ENCODE peak calls at places on chromosomes 3 and 15, in ten cellular contexts. L is MCF 10A, Y is fibroblast of lung, E is lung, Q is GM13977, B is stomach, G is GM20000, J is ascending aorta, D is HFF-Myc, H is adrenal gland. R is an unnamed sample.

GRCh38 chr3:167929937-167930336 is 165.8 kb downstream of the GOLIM4 start:
- DNase-seq in G (no peak), Q (no peak), L (no peak), E (no peak), B (no peak), H (no peak), D (no peak), Y (no peak), J (no peak), R (no peak)

GRCh38 chr3:157647820-157648219 is 144.6 kb upstream of the VEPH1 start:
- DNase-seq in J (no peak), H (no peak), E (no peak), G (no peak), Q (no peak), D (no peak), L (no peak), B (no peak), Y (no peak), R (no peak)

GRCh38 chr15:80780416-80781221 is 1.4 kb downstream of the CEMIP start:
- DNase-seq in Q (peak; percentile 40), D (no peak), Y (peak; percentile 53), G (no peak), J (no peak), E (peak; percentile 48), H (peak; percentile 30), B (peak; percentile 48), L (peak; percentile 8), R (peak; percentile 87)

GRCh38 chr3:138331143-138331894 is 1.7 kb upstream of the NME9 start:
- DNase-seq in E (no peak), L (no peak), B (no peak), J (no peak), Q (no peak), G (no peak), D (no peak), Y (peak; percentile 27), H (no peak), R (no peak)

GRCh38 chr3:130516645-130517512 is at the start of gene COL6A6:
- DNase-seq in Q (no peak), H (no peak), Y (peak; percentile 4), G (no peak), J (no peak), E (no peak), D (no peak), B (no peak), L (no peak), R (peak; percentile 21)

GRCh38 chr3:25426408-25426807 is 1.7 kb upstream of the RARB start:
- DNase-seq in D (no peak), G (no peak), E (peak; percentile 74), L (no peak), Y (no peak), J (no peak), H (no peak), Q (no peak), B (no peak), R (no peak)

GRCh38 chr3:106348142-106348690 is 479.4 kb upstream of the CBLB start:
- DNase-seq in Y (no peak), G (no peak), D (no peak), E (no peak), L (no peak), J (no peak), H (no peak), B (no peak), Q (no peak), R (no peak)

GRCh38 chr3:28467414-28467813 is 118.8 kb upstream of the AZI2 start:
- DNase-seq in E (no peak), B (no peak), H (no peak), L (peak; percentile 14), G (no peak), J (no peak), D (no peak), Q (no peak), Y (no peak), R (no peak)

GRCh38 chr3:50552058-50552435 is 15.5 kb downstream of the C3orf18 start:
- DNase-seq in J (no peak), Y (no peak), B (no peak), E (no peak), H (no peak), L (no peak), G (no peak), Q (no peak), D (no peak), R (no peak)

GRCh38 chr3:50550079-50550736 is 17.3 kb downstream of the C3orf18 start:
- DNase-seq in B (peak; percentile 72), E (peak; percentile 62), Y (peak; percentile 33), L (peak; percentile 61), D (no peak), Q (peak; percentile 79), G (peak; percentile 67), H (peak; percentile 49), J (no peak), R (peak; percentile 79)

GRCh38 chr3:50552598-50552997 is 14.9 kb downstream of the C3orf18 start:
- DNase-seq in D (no peak), Y (no peak), Q (no peak), L (no peak), G (no peak), H (no peak), E (no peak), J (no peak), B (no peak), R (no peak)

GRCh38 chr3:50549226-50549625 is 18.3 kb downstream of the C3orf18 start:
- DNase-seq in D (no peak), L (no peak), E (no peak), H (no peak), J (no peak), G (no peak), B (no peak), Y (no peak), Q (no peak), R (no peak)

DNA sequence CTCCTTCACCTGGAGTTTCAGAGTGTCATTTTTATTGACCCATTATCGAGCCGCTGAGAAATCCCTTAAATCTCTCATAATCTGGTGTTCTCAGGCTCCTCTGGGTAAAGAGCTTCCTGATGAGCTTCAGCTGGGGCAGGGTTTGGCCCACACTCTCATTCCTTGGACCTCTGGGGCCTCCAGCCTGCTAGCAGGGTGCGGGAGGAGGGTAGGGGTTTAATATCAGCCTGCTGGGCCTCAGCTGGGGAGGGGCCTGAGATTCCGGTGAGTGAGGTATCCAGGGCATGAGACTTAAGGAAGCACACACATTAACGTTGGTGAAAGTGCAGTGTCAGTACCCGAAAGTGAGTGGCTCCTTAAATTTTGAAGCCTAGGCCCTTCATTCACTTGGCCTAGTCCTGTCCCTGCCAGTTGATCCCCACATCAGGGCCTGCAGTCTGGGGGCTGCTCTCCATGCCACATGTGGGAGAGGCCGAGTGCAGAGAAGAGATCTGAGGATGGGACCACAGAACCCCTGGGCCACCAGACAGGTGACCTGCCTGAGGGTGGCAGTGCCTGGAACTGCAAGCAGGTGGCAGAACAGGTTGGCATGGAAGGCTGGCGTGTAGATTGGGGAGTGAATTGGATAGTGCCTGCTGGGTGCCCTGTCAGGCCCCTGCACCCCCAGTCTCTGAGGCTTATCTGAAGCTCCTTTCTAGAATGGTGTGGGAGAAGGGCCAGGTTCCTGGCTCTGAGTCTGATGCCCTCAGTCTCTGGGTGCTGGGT is 16.1 kb downstream of the C3orf18 start:
- DNase-seq in B (peak; percentile 39), L (no peak), H (no peak), D (no peak), G (no peak), Y (no peak), J (no peak), Q (no peak), E (no peak), R (no peak)
- TF ChIP-seq CTCF in B (peak; percentile 28), L (no peak), H (no peak), D (no peak), G (no peak), Y (no peak), J (no peak), Q (no peak), E (no peak), R (no peak)

GRCh38 chr15:90287096-90287495 is 21.6 kb downstream of the NGRN start:
- DNase-seq in H (no peak), Y (no peak), E (no peak), B (no peak), J (no peak), Q (no peak), L (no peak), D (no peak), G (no peak), R (peak; percentile 61)

GRCh38 chr15:90291679-90292356 is 26.3 kb downstream of the NGRN start:
- DNase-seq in Y (no peak), G (no peak), L (peak; percentile 69), J (no peak), Q (peak; percentile 38), D (no peak), B (peak; percentile 58), E (peak; percentile 41), H (no peak), R (no peak)

DNA sequence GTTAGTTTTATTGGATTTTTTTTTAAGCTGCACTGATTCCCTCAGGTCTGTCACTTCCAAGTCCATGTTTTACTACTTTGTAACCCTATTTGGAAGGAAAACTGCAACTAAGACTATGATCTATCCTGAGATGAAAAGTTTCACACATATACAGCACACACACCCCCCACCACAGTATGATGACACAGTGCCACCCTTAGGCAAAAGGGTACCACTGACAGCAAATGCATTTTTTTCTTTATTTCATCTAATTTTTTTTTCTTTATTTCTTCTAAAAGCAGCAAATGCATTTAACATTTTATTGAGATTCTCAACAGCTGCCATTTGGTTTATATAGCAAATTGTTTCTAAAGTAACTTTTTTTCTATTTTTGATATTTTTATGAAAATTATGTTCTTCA is 21.2 kb downstream of the NGRN start:
- DNase-seq in Q (peak; percentile 41), L (peak; percentile 65), G (peak; percentile 40), B (no peak), Y (peak; percentile 52), J (no peak), D (no peak), H (no peak), E (no peak), R (no peak)
- TF ChIP-seq CTCF in Q (peak; percentile 69), L (peak; percentile 20), G (peak; percentile 10), B (no peak), Y (peak; percentile 39), J (no peak), D (peak; percentile 38), H (peak; percentile 47), E (peak; percentile 31), R (peak; percentile 31)

GRCh38 chr3:61924065-61924740 is 362.8 kb downstream of the PTPRG start:
- DNase-seq in E (no peak), H (peak; percentile 71), L (no peak), Q (no peak), G (no peak), B (no peak), J (no peak), D (no peak), Y (no peak), R (peak; percentile 19)

GRCh38 chr3:61915296-61915695 is 353.9 kb downstream of the PTPRG start:
- DNase-seq in H (no peak), G (no peak), L (no peak), Y (no peak), D (no peak), B (no peak), J (no peak), E (no peak), Q (no peak), R (no peak)

GRCh38 chr3:61922118-61922517 is 360.7 kb downstream of the PTPRG start:
- DNase-seq in D (no peak), J (no peak), Y (no peak), G (no peak), B (no peak), E (no peak), L (no peak), H (no peak), Q (no peak), R (no peak)

GRCh38 chr3:61914277-61914676 is 352.9 kb downstream of the PTPRG start:
- DNase-seq in G (no peak), D (peak; percentile 59), Q (no peak), E (no peak), L (no peak), J (no peak), B (no peak), H (no peak), Y (no peak), R (no peak)

DNA sequence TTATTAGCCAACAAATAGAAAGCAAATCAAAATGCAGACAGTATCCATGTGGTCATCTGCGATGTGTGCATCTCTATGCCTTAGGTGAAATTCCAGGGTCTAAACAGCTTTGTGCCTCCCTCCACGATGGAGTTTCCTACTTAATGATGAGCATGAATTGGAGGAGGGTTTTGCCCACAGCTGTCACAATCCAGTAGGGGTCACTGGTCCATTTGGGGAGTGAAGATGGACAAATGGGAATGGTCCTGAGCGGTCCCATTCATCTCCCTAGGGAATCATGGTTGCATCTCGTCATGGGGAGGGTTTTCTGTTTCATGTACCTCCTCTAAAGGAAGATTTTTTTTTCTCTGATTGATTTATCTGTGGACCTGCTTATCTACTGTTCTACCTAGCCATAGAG is 358.0 kb downstream of the PTPRG start:
- DNase-seq in J (no peak), L (no peak), G (no peak), Y (no peak), H (no peak), B (no peak), Q (no peak), D (no peak), E (no peak), R (no peak)
- TF ChIP-seq CTCF in J (no peak), L (no peak), G (no peak), Y (no peak), H (no peak), B (no peak), Q (no peak), D (peak; percentile 7), E (no peak), R (no peak)

GRCh38 chr3:159763466-159764210 is 225.0 kb upstream of the IL12A start:
- DNase-seq in J (peak; percentile 90), D (peak; percentile 67), G (peak; percentile 84), B (peak; percentile 62), E (peak; percentile 75), H (peak; percentile 32), L (peak; percentile 81), Q (peak; percentile 84), Y (peak; percentile 79), R (peak; percentile 80)
- TF ChIP-seq CTCF in J (peak; percentile 55), D (no peak), G (no peak), B (no peak), E (no peak), H (no peak), L (no peak), Q (no peak), Y (peak; percentile 9), R (peak; percentile 18)